ENCODE peak calls at places on chromosomes 12 and 14, in seven cellular contexts. I is prostate gland; B is activated CD4-positive, alpha-beta T cell treated with anti-CD3 and anti-CD28 coated beads for 24 hours; J is GOT3; C is nephron progenitor cell; D is Right ventricle myocardium superior; A is NK-92 treated with Interleukin-12 subunit alpha and Interleukin-12 subunit beta, amount 100 ng/mL, for 24 hours. S is an unnamed sample.
A peak's percentile ranks its signal among the peaks of the same experiment; 100 is the strongest.

GRCh38 chr14:49907186-49907585 is 14.3 kb downstream of the ARF6 start:
- DNase-seq in B (no peak), J (no peak), D (no peak), C (no peak), I (peak; percentile 28), A (no peak), S (no peak)

GRCh38 chr12:19946549-19946948 is 421.8 kb upstream of the PDE3A start:
- DNase-seq in B (no peak), I (no peak), D (no peak), C (no peak), J (no peak), A (no peak), S (no peak)

GRCh38 chr14:105281354-105282097 is 19.3 kb downstream of the BRF1 start:
- DNase-seq in D (no peak), J (no peak), B (no peak), I (no peak), A (no peak), C (peak; percentile 38), S (peak; percentile 74)

GRCh38 chr14:73728106-73729014 is 14.2 kb upstream of the PNMA1 start:
- DNase-seq in A (peak; percentile 66), J (peak; percentile 5), D (peak; percentile 91), I (peak; percentile 67), C (peak; percentile 94), B (peak; percentile 89), S (peak; percentile 87)

GRCh38 chr14:102916347-102917055 is 6.0 kb upstream of the AMN start:
- DNase-seq in B (no peak), A (no peak), D (peak; percentile 19), C (no peak), J (no peak), I (no peak), S (no peak)

GRCh38 chr12:110841007-110841406 is 5.8 kb upstream of the CCDC63 start:
- DNase-seq in C (no peak), B (no peak), D (no peak), I (no peak), A (no peak), J (no peak), S (no peak)

GRCh38 chr14:53850714-53851296 is 105.8 kb downstream of the BMP4 start:
- DNase-seq in J (no peak), I (no peak), A (no peak), B (no peak), D (no peak), C (no peak), S (no peak)

GRCh38 chr12:111064982-111065381 is 144.6 kb upstream of the MYL2 start:
- DNase-seq in C (no peak), A (no peak), D (no peak), J (no peak), I (no peak), B (no peak), S (no peak)

GRCh38 chr14:50874842-50875241 is 3.0 kb downstream of the ABHD12B start:
- DNase-seq in J (no peak), A (no peak), B (no peak), I (no peak), C (no peak), D (no peak), S (no peak)

GRCh38 chr12:52798671-52799497 is 3.0 kb upstream of the KRT3 start:
- DNase-seq in C (no peak), B (no peak), D (no peak), J (no peak), I (no peak), A (no peak), S (no peak)

S was measured in body of pancreas.